ENCODE peak calls at places on chromosomes 3 and 15, in five cellular contexts. K, Y, U, P and B are unnamed samples.

GRCh38 chr3:66532160-66532587 is 31.4 kb upstream of the LRIG1 start:
- DNase-seq in K (no peak), Y (no peak), U (no peak), P (no peak), B (no peak)

GRCh38 chr3:134106580-134106979 is 76.9 kb upstream of the SLCO2A1 start:
- DNase-seq in K (no peak), Y (no peak), U (no peak), P (no peak), B (no peak)

GRCh38 chr3:166510382-166510781 is 673.2 kb upstream of the BCHE start:
- DNase-seq in K (no peak), Y (no peak), U (no peak), P (no peak), B (no peak)

GRCh38 chr15:85579011-85579701 is 198.8 kb downstream of the AKAP13 start:
- DNase-seq in K (no peak), Y (no peak), U (no peak), P (no peak), B (no peak)

GRCh38 chr15:53694534-53694874 is 65.0 kb downstream of the WDR72 start:
- DNase-seq in K (no peak), Y (no peak), U (no peak), P (no peak), B (no peak)

GRCh38 chr3:182979103-182979697 is 1.1 kb downstream of the DCUN1D1 start:
- DNase-seq in K (no peak), Y (no peak), U (no peak), P (no peak), B (no peak)

GRCh38 chr15:42282344-42282743 is 9.1 kb upstream of the TMEM87A start:
- DNase-seq in K (no peak), Y (no peak), U (no peak), P (no peak), B (no peak)

GRCh38 chr3:196127308-196128040 is 45.6 kb upstream of the TFRC start:
- DNase-seq in K (no peak), Y (no peak), U (no peak), P (no peak), B (no peak)

GRCh38 chr3:40312661-40313226 is 3.2 kb downstream of the EIF1B start:
- DNase-seq in K (no peak), Y (no peak), U (peak; percentile 29), P (no peak), B (no peak)

GRCh38 chr15:74129411-74130088 is 836 bp upstream of the ISLR2 start:
- DNase-seq in K (peak; percentile 30), Y (peak; percentile 38), U (no peak), P (peak; percentile 42), B (no peak)

GRCh38 chr3:35800960-35801459 is 161.7 kb downstream of the ARPP21 start:
- DNase-seq in K (no peak), Y (no peak), U (no peak), P (no peak), B (no peak)

GRCh38 chr15:95247068-95247984 is 1016.0 kb downstream of the MCTP2 start:
- DNase-seq in K (no peak), Y (no peak), U (peak; percentile 96), P (no peak), B (no peak)

GRCh38 chr3:30112904-30113484 is 493.4 kb upstream of the TGFBR2 start:
- DNase-seq in K (no peak), Y (no peak), U (peak; percentile 70), P (no peak), B (no peak)

GRCh38 chr3:123194552-123194951 is 7.2 kb upstream of the SEC22A start:
- DNase-seq in K (no peak), Y (peak; percentile 65), U (peak; percentile 6), P (no peak), B (no peak)

GRCh38 chr3:149151843-149152242 is 22.4 kb downstream of the HPS3 start:
- DNase-seq in K (no peak), Y (no peak), U (peak; percentile 61), P (no peak), B (no peak)

GRCh38 chr3:55481918-55482495 is 5.1 kb downstream of the WNT5A start:
- DNase-seq in K (peak; percentile 37), Y (peak; percentile 68), U (peak; percentile 52), P (no peak), B (no peak)
- TF ChIP-seq CTCF in K (no peak), Y (no peak), U (peak; percentile 5), P (peak; percentile 32), B (peak; percentile 57)

GRCh38 chr15:92932946-92933649 is 33.0 kb downstream of the CHD2 start:
- DNase-seq in K (no peak), Y (no peak), U (no peak), P (no peak), B (no peak)
- TF ChIP-seq CTCF in K (no peak), Y (no peak), U (no peak), P (no peak), B (no peak)

GRCh38 chr15:62925875-62926274 is 116.7 kb upstream of the TPM1 start:
- DNase-seq in K (no peak), Y (no peak), U (no peak), P (no peak), B (no peak)

GRCh38 chr15:62931650-62932049 is 110.9 kb upstream of the TPM1 start:
- DNase-seq in K (no peak), Y (no peak), U (peak; percentile 6), P (no peak), B (no peak)

GRCh38 chr15:62928996-62929350 is 113.6 kb upstream of the TPM1 start:
- DNase-seq in K (no peak), Y (no peak), U (peak; percentile 90), P (no peak), B (no peak)

GRCh38 chr15:62927196-62927595 is 115.4 kb upstream of the TPM1 start:
- DNase-seq in K (no peak), Y (no peak), U (no peak), P (no peak), B (no peak)

DNA sequence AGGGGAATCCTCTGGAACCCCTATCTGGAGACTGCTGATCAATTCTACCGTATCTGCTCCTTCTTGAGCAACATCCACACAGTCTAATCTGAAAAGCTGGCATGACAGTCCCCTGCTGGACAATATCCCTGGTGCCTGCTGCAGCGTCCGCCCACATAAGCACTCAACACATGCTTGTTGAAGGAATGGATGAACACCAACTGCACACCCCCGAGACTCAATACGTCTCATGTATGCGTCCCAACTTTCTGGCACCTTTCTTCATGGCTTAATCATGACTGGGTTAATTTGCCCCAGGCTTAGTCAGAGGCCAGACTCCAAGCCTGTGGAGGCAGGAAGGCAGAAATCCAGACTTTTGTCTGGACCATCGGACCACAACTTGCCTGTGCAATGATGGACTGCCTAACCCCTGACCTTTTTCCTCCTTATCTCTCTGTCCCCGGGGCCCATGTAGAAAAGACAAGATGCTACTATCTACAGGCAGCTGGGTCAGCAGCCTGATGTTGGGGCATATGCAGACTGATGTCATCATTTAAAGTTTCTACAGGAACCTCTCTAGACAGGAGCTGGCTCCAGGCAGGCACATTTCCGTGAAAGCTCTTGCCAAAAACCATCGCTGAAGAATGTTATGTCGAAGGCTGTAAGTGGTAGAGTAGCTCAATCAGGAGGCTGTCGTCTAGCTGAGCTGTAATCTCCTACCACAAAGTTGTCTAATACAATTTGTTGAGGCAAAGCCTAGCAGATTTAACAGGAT is 114.1 kb upstream of the TPM1 start:
- DNase-seq in K (no peak), Y (no peak), U (peak; percentile 93), P (no peak), B (no peak)
- TF ChIP-seq CTCF in K (no peak), Y (no peak), U (peak; percentile 37), P (no peak), B (peak; percentile 69)

GRCh38 chr3:5194801-5195509 is 7.4 kb downstream of the EDEM1 start:
- DNase-seq in K (peak; percentile 60), Y (no peak), U (peak; percentile 80), P (no peak), B (no peak)
- TF ChIP-seq CTCF in K (no peak), Y (no peak), U (no peak), P (no peak), B (no peak)